ENCODE peak calls at places on chromosomes 7 and 10, in seven cellular contexts. P, I, G, J, X, M and E are unnamed samples.

GRCh38 chr7:70696139-70696782 is 435.7 kb upstream of the GALNT17 start:
- DNase-seq in P (no peak), I (peak; percentile 24), G (peak; percentile 31), J (no peak), X (peak; percentile 22), M (no peak), E (peak; percentile 52)

GRCh38 chr7:42893341-42894242 is 18.3 kb downstream of the C7orf25 start:
- DNase-seq in P (no peak), I (no peak), G (peak; percentile 67), J (no peak), X (no peak), M (no peak), E (no peak)

GRCh38 chr7:16098585-16099179 is 322.7 kb downstream of the CRPPA start:
- DNase-seq in P (no peak), I (no peak), G (peak; percentile 66), J (no peak), X (peak; percentile 28), M (no peak), E (peak; percentile 16)

GRCh38 chr7:28106316-28106957 is 74.2 kb downstream of the JAZF1 start:
- DNase-seq in P (no peak), I (no peak), G (no peak), J (no peak), X (peak; percentile 68), M (no peak), E (peak; percentile 93)

GRCh38 chr10:49359349-49360231 is 36.3 kb downstream of the DRGX start:
- DNase-seq in P (peak; percentile 78), I (no peak), G (peak; percentile 96), J (no peak), X (no peak), M (no peak), E (peak; percentile 12)

GRCh38 chr10:209357-209756 is 74.1 kb downstream of the ZMYND11 start:
- DNase-seq in P (no peak), I (no peak), G (peak; percentile 8), J (no peak), X (no peak), M (no peak), E (peak; percentile 37)

GRCh38 chr10:116990276-116990800 is 14.6 kb downstream of the SHTN1 start:
- DNase-seq in P (no peak), I (no peak), G (no peak), J (peak; percentile 44), X (no peak), M (no peak), E (no peak)

GRCh38 chr7:76108540-76109233 is 60.8 kb downstream of the MDH2 start:
- DNase-seq in P (no peak), I (no peak), G (peak; percentile 4), J (no peak), X (peak; percentile 75), M (no peak), E (peak; percentile 24)

GRCh38 chr7:27640914-27641570 is 21.6 kb downstream of the HIBADH start:
- DNase-seq in P (no peak), I (no peak), G (no peak), J (peak; percentile 41), X (no peak), M (no peak), E (peak; percentile 49)

GRCh38 chr10:72340510-72340895 is 14.2 kb downstream of the DNAJB12 start:
- DNase-seq in P (peak; percentile 83), I (no peak), G (peak; percentile 82), J (peak; percentile 62), X (peak; percentile 70), M (no peak), E (no peak)

GRCh38 chr10:60846173-60846572 is 67.9 kb downstream of the CDK1 start:
- DNase-seq in P (no peak), I (no peak), G (peak; percentile 90), J (no peak), X (peak; percentile 91), M (no peak), E (peak; percentile 72)

GRCh38 chr7:120229094-120229493 is 43.9 kb upstream of the KCND2 start:
- DNase-seq in P (no peak), I (no peak), G (no peak), J (no peak), X (no peak), M (no peak), E (no peak)

GRCh38 chr7:96819111-96819700 is 109.6 kb upstream of the SEM1 start:
- DNase-seq in P (no peak), I (no peak), G (no peak), J (no peak), X (no peak), M (no peak), E (no peak)

GRCh38 chr7:44973610-44974401 is 5.0 kb downstream of the MYO1G start:
- DNase-seq in P (peak; percentile 53), I (no peak), G (no peak), J (peak; percentile 34), X (peak; percentile 26), M (no peak), E (no peak)

GRCh38 chr10:88730864-88731263 is 24.8 kb downstream of the LIPK start:
- DNase-seq in P (no peak), I (no peak), G (no peak), J (no peak), X (no peak), M (no peak), E (no peak)

GRCh38 chr7:42671627-42672026 is 240.2 kb downstream of the C7orf25 start:
- DNase-seq in P (no peak), I (no peak), G (no peak), J (no peak), X (peak; percentile 58), M (no peak), E (no peak)

GRCh38 chr7:131424219-131424822 is 96.6 kb downstream of the MKLN1 start:
- DNase-seq in P (no peak), I (no peak), G (peak; percentile 13), J (peak; percentile 3), X (peak; percentile 59), M (no peak), E (peak; percentile 58)

GRCh38 chr7:76368190-76368589 is 9.4 kb upstream of the YWHAG start:
- DNase-seq in P (no peak), I (no peak), G (no peak), J (no peak), X (no peak), M (no peak), E (no peak)

GRCh38 chr10:21675157-21675796 is 141.2 kb downstream of the MLLT10 start:
- DNase-seq in P (no peak), I (peak; percentile 20), G (peak; percentile 60), J (peak; percentile 14), X (peak; percentile 50), M (no peak), E (peak; percentile 29)

GRCh38 chr10:110556993-110557601 is 10.4 kb upstream of the SMC3 start:
- DNase-seq in P (peak; percentile 69), I (peak; percentile 31), G (peak; percentile 85), J (peak; percentile 36), X (peak; percentile 57), M (no peak), E (peak; percentile 62)

GRCh38 chr10:61447127-61447526 is 6.1 kb downstream of the TMEM26 start:
- DNase-seq in P (no peak), I (no peak), G (no peak), J (no peak), X (peak; percentile 26), M (no peak), E (peak; percentile 36)

GRCh38 chr7:158320328-158320727 is 267.3 kb downstream of the PTPRN2 start:
- DNase-seq in P (peak; percentile 8), I (no peak), G (no peak), J (no peak), X (no peak), M (no peak), E (no peak)

GRCh38 chr7:139613971-139614411 is 90.5 kb downstream of the CLEC2L start:
- DNase-seq in P (peak; percentile 56), I (no peak), G (no peak), J (no peak), X (no peak), M (peak; percentile 9), E (no peak)
- H4K8ac ChIP-seq in P (no peak overlapping the region), I (no peak overlapping the region), G (no peak overlapping the region), J (no peak overlapping the region), X (no peak overlapping the region), M (peak overlapping the region; percentile 54), E (no peak overlapping the region)

GRCh38 chr7:144063710-144064109 is 5.9 kb upstream of the OR2A25 start:
- DNase-seq in P (peak; percentile 53), I (no peak), G (peak; percentile 33), J (no peak), X (no peak), M (no peak), E (no peak)

GRCh38 chr7:144057954-144058353 is 9.2 kb downstream of the OR2A5 start:
- DNase-seq in P (no peak), I (no peak), G (no peak), J (peak; percentile 16), X (peak; percentile 6), M (no peak), E (no peak)
- H4K8ac ChIP-seq in P (no peak overlapping the region), I (no peak overlapping the region), G (no peak overlapping the region), J (no peak overlapping the region), X (no peak overlapping the region), M (no peak overlapping the region), E (no peak overlapping the region)

DNA sequence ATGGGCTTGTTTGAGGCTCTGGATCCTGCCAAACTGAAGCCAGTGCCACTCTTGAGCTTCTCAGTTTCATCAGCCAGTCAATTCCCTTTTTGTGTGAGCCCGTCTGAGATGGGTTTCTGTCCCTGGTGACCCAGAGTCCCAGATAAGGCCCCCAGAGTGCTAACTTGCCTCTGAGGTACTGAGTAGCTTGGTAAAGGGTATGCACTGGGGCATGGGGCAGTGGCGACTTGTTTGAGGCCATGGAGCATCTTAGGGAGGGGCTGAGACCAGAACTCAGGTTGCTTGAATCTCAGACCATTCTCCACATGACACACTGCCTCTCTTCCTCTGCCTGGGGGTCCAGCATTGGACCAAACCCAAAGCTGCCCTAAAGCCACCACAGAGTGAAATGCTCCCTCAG is 35.2 kb upstream of the NANOS1 start:
- DNase-seq in P (no peak), I (no peak), G (no peak), J (no peak), X (no peak), M (no peak), E (no peak)
- H4K8ac ChIP-seq in P (no peak overlapping the region), I (no peak overlapping the region), G (no peak overlapping the region), J (no peak overlapping the region), X (no peak overlapping the region), M (no peak overlapping the region), E (no peak overlapping the region)

GRCh38 chr7:101792051-101792651 is 25.3 kb upstream of the CUX1 start:
- DNase-seq in P (no peak), I (no peak), G (peak; percentile 71), J (peak; percentile 94), X (no peak), M (no peak), E (no peak)

GRCh38 chr7:101790566-101791293 is 26.7 kb upstream of the CUX1 start:
- DNase-seq in P (no peak), I (no peak), G (no peak), J (no peak), X (no peak), M (no peak), E (no peak)

GRCh38 chr7:101787864-101788263 is 29.6 kb upstream of the CUX1 start:
- DNase-seq in P (no peak), I (no peak), G (no peak), J (no peak), X (no peak), M (no peak), E (no peak)

GRCh38 chr7:101784275-101785127 is 32.9 kb upstream of the CUX1 start:
- DNase-seq in P (no peak), I (no peak), G (no peak), J (no peak), X (no peak), M (no peak), E (no peak)

DNA sequence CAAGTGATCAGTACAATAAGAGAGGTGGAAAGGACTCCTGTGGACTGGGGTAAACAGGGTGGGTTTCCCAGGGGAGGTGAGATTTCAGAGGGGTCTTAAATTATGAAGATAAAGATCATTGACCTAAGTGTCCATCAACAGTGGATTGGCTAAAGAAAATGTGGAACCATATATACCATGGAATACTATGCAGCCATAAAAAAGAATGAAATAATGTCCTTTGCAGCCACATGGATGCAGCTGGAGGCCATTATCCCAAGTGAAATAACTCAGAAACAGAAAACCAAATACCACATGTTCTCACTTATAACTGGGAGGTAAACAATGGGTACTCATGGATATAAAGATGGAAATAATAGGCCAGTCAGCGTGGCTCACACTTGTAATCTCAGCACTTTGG is 28.9 kb upstream of the CUX1 start:
- DNase-seq in P (no peak), I (no peak), G (no peak), J (no peak), X (no peak), M (no peak), E (no peak)
- H4K8ac ChIP-seq in P (no peak overlapping the region), I (no peak overlapping the region), G (no peak overlapping the region), J (no peak overlapping the region), X (no peak overlapping the region), M (no peak overlapping the region), E (no peak overlapping the region)